ENCODE peak calls at places on chromosomes 1 and 21, in seven cellular contexts. M is HCT116, Y is SK-N-SH, I is H1, S is K562, Z is GM12878, A is HepG2. F is an unnamed sample. For H3K36me3 and H3K4me1, the result is how much of the 10 kb centered on the place peaks cover.

GRCh38 chr1:183277821-183278735 is 92.0 kb downstream of the LAMC2 start:
- DNase-seq in M (no peak), Y (no peak), I (no peak), S (no peak), Z (no peak), A (no peak), F (no peak)

GRCh38 chr1:8047686-8048522 is 21.8 kb upstream of the ERRFI1 start:
- DNase-seq in M (peak), Y (peak), I (no peak), S (no peak), Z (no peak), A (no peak), F (no peak)

GRCh38 chr1:88608139-88608943 is 75.7 kb upstream of the PKN2 start:
- DNase-seq in M (peak), Y (peak), I (no peak), S (peak), Z (no peak), A (peak), F (no peak)

GRCh38 chr1:25037174-25038074 is 107.3 kb upstream of the RUNX3 start:
- DNase-seq in M (peak), Y (peak), I (no peak), S (peak), Z (no peak), A (peak), F (no peak)

GRCh38 chr1:84632975-84633427 is 57.3 kb downstream of the SSX2IP start:
- DNase-seq in M (peak), Y (no peak), I (no peak), S (peak), Z (no peak), A (no peak), F (no peak)

GRCh38 chr1:190475394-190476250 is 2.0 kb downstream of the BRINP3 start:
- DNase-seq in M (no peak), Y (no peak), I (no peak), S (no peak), Z (no peak), A (no peak), F (no peak)

GRCh38 chr1:97384294-97384952 is 536.4 kb downstream of the DPYD start:
- DNase-seq in M (peak), Y (no peak), I (no peak), S (no peak), Z (no peak), A (no peak), F (no peak)

GRCh38 chr21:21688877-21689276 is 690.7 kb downstream of the NCAM2 start:
- DNase-seq in M (no peak), Y (peak), I (peak), S (peak), Z (no peak), A (no peak), F (peak)

GRCh38 chr1:160374291-160374690 is 7.4 kb downstream of the NHLH1 start:
- DNase-seq in M (no peak), Y (no peak), I (no peak), S (no peak), Z (no peak), A (no peak), F (no peak)

GRCh38 chr1:224727851-224728250 is 111.7 kb downstream of the CNIH3 start:
- DNase-seq in M (no peak), Y (no peak), I (no peak), S (no peak), Z (no peak), A (no peak), F (no peak)

GRCh38 chr1:103109291-103109920 is 1.1 kb upstream of the COL11A1 start:
- DNase-seq in M (no peak), Y (no peak), I (no peak), S (no peak), Z (no peak), A (no peak), F (no peak)

GRCh38 chr1:26283871-26284596 is 4.1 kb downstream of the SH3BGRL3 start:
- DNase-seq in M (no peak), Y (no peak), I (no peak), S (no peak), Z (no peak), A (no peak), F (no peak)

GRCh38 chr1:33341190-33341589 is 20.3 kb upstream of the A3GALT2 start:
- DNase-seq in M (no peak), Y (no peak), I (no peak), S (no peak), Z (no peak), A (no peak), F (no peak)

GRCh38 chr21:25670726-25671125 is 31.7 kb downstream of the JAM2 start:
- DNase-seq in M (no peak), Y (no peak), I (no peak), S (no peak), Z (no peak), A (no peak), F (no peak)

GRCh38 chr1:167599839-167600581 is 30.0 kb upstream of the RCSD1 start:
- DNase-seq in M (peak), Y (peak), I (no peak), S (peak), Z (peak), A (peak), F (no peak)

GRCh38 chr1:26500488-26501175 is 28.4 kb downstream of the HMGN2 start:
- DNase-seq in M (peak), Y (peak), I (peak), S (peak), Z (peak), A (peak), F (peak)

GRCh38 chr1:17347769-17348592 is 24.0 kb upstream of the PADI6 start:
- DNase-seq in M (peak), Y (no peak), I (no peak), S (peak), Z (no peak), A (no peak), F (no peak)

GRCh38 chr1:157820299-157820698 is 379 bp upstream of the FCRL1 start:
- DNase-seq in M (no peak), Y (no peak), I (no peak), S (no peak), Z (no peak), A (no peak), F (no peak)

GRCh38 chr1:2795926-2796325 is 5.6 kb downstream of the TTC34 start:
- DNase-seq in M (no peak), Y (no peak), I (no peak), S (no peak), Z (no peak), A (no peak), F (no peak)

GRCh38 chr1:174414205-174414604 is 33.6 kb upstream of the GPR52 start:
- DNase-seq in M (no peak), Y (no peak), I (no peak), S (no peak), Z (no peak), A (no peak), F (no peak)

GRCh38 chr1:204254031-204254661 is 40.4 kb upstream of the GOLT1A start:
- DNase-seq in M (no peak), Y (no peak), I (no peak), S (no peak), Z (no peak), A (peak), F (no peak)

GRCh38 chr1:209395169-209395568 is 188.3 kb upstream of the CAMK1G start:
- DNase-seq in M (no peak), Y (peak), I (no peak), S (no peak), Z (no peak), A (no peak), F (no peak)

GRCh38 chr1:227934476-227935313 is 13.0 kb downstream of the WNT9A start:
- DNase-seq in M (peak), Y (no peak), I (no peak), S (no peak), Z (no peak), A (peak), F (no peak)

GRCh38 chr1:26305667-26306289 is 658 bp downstream of the UBXN11 start:
- DNase-seq in M (no peak), Y (no peak), I (no peak), S (no peak), Z (no peak), A (no peak), F (no peak)

GRCh38 chr1:246428542-246429308 is 78.4 kb downstream of the SMYD3 start:
- DNase-seq in M (peak), Y (no peak), I (no peak), S (peak), Z (peak), A (no peak), F (no peak)

DNA sequence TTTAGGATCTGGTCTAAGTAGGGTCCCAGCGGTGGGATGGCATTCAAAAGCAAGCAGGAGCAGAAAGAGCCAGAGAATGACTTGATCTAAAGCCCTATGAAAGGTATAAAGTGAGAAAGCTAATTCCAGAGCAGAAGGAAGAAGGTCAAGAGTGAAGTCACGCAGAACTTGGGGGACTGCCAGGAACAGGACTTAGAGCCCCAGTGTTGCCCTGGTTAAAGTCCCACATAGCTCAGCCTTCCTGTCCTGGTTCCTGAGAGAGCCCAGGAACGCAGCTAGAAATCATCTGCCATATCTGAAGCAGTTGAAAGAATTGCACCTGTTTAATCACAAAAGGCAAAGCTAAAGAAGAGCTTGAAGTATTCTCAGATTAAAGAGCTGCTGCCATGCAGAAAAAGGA is 160.6 kb upstream of the ATP1B1 start:
- DNase-seq in M (no peak), Y (no peak), I (no peak), S (no peak), Z (no peak), A (peak), F (no peak)
- TF ChIP-seq YY1 in M (no peak), Y (no peak), I (no peak), S (no peak), Z (no peak), A (no peak), F (no peak)

GRCh38 chr1:56507925-56508522 is 71.3 kb downstream of the PLPP3 start:
- DNase-seq in M (no peak), Y (no peak), I (no peak), S (no peak), Z (no peak), A (no peak), F (no peak)
- H3K36me3 ChIP-seq in M (under half), Y (under half), I (under half), S (under half), Z (under half), A (half or more), F (half or more)

GRCh38 chr1:180238675-180239074 is 8.6 kb downstream of the LHX4 start:
- DNase-seq in M (no peak), Y (no peak), I (no peak), S (no peak), Z (no peak), A (no peak), F (no peak)

GRCh38 chr1:180237850-180238476 is 7.9 kb downstream of the LHX4 start:
- DNase-seq in M (no peak), Y (no peak), I (no peak), S (no peak), Z (no peak), A (no peak), F (no peak)

GRCh38 chr1:180235502-180236239 is 5.6 kb downstream of the LHX4 start:
- DNase-seq in M (no peak), Y (no peak), I (no peak), S (no peak), Z (no peak), A (no peak), F (no peak)

GRCh38 chr1:180235077-180235501 is 5.0 kb downstream of the LHX4 start:
- DNase-seq in M (no peak), Y (no peak), I (no peak), S (no peak), Z (no peak), A (no peak), F (no peak)

DNA sequence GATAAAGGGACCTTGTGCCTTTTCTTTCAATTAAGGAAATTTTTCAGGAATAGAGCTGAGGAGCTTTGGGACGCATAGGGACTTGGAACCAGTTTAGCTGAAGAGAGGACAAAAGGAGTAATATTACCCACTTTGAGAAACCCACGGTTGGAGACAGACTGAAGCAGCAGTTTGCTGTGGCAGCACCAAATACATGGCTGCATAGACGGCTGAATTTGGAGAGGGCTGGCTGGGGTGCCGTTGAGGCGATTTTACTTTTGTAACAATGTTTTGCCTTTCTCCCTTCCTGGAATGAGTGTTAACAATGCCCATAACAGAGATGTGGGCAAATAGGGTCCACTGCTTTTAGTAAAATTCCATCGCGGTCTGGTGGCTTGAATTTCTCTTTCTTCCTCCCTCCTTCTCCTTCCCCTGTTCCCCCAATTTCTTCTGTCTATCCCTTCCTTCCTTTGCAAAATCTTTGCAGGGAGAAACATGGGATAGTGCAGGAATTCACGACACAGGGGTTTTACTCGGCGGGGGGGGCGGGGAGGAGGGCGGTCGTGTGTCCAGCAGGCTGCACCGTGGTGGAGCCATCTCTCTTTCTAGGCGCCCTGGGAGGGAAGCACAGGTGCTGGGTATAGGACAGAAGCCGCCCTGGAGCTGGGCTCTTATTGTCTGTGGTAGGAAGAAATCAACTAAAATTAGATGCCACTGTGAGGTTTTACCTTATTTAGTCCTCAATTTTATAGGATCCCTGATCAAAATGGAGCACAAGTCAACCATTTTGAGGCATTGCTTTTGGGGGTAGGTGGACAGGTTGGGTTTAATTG is 6.8 kb downstream of the LHX4 start:
- DNase-seq in M (no peak), Y (no peak), I (no peak), S (no peak), Z (no peak), A (no peak), F (no peak)
- H3K4me1 ChIP-seq in M (under half), Y (under half), I (under half), S (under half), Z (under half), A (under half), F (under half)

DNA sequence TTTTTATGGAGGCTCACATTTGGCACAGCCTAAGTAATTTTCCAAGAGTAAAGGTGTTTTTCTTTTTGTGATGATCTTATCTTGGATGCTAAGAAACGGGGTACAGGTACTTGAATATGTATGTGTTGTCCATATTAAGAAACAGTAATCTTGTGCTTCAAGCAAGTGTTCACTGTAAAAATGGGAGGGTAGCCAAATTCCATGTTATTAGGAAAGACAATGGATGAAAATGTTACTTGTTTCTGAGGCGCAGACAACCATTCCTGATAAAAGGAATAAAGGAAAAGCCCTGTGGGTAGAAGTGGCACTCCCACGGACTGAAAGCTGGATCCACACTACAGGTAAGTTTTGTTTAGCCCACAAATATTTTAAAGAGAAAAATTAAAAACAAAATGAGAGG is 15.6 kb downstream of the C21orf91 start:
- DNase-seq in M (no peak), Y (no peak), I (no peak), S (no peak), Z (no peak), A (no peak), F (no peak)
- TF ChIP-seq YY1 in M (no peak), Y (no peak), I (no peak), S (no peak), Z (no peak), A (no peak), F (no peak)

GRCh38 chr1:197106869-197107268 is 39.6 kb downstream of the ASPM start:
- DNase-seq in M (no peak), Y (no peak), I (no peak), S (no peak), Z (no peak), A (no peak), F (no peak)
- H3K36me3 ChIP-seq in M (under half), Y (half or more), I (under half), S (half or more), Z (under half), A (under half), F (half or more)

DNA sequence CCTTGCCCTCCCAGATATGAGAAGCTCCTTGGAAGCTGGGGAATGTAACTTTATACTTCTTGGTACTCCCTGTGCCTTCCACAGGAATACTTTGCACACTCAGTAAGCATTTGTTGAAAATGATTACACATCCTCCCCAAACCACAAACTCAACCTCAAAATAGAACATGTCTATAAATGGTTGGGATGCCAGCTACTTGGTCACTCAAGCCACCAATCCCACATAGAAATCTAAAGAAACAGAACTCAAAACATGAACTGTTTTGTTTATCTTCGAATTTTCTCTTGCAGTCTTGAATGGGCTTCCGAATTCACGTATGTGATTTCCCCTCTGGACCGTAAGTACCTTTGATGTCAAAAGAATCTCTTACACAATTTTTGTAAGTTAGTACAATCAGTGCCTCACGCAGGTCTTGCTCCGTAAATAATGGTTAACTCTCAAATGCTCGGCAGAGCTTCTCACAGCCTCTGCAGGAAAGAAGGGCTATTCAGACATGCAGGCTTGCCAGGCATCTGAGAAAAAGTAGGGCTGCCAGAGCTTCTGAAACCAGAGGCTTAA is 26.9 kb downstream of the SORT1 start:
- DNase-seq in M (no peak), Y (no peak), I (no peak), S (no peak), Z (no peak), A (peak), F (no peak)
- H3K4me1 ChIP-seq in M (under half), Y (under half), I (under half), S (under half), Z (under half), A (half or more), F (under half)